ENCODE peak calls at places on chromosomes 6 and 20, in seven cellular contexts. One of them, this sample, is unnamed. For H3K4me1, the result is how much of the 10 kb centered on the place peaks cover.

GRCh38 chr20:49592120-49592519 is 24.2 kb upstream of the PTGIS start:
- DNase-seq in CD8-positive, alpha-beta memory T cell: no peak
- DNase-seq in adipocyte: no peak
- DNase-seq in gastrocnemius medialis: no peak
- DNase-seq in OCI-LY7: no peak
- DNase-seq in thyroid gland: no peak
- DNase-seq in uterus: no peak
- DNase-seq in this sample: no peak

GRCh38 chr20:59572515-59572914 is 31.8 kb upstream of the PHACTR3 start:
- DNase-seq in thyroid gland: no peak
- DNase-seq in uterus: no peak
- DNase-seq in OCI-LY7: no peak
- DNase-seq in adipocyte: no peak
- DNase-seq in CD8-positive, alpha-beta memory T cell: no peak
- DNase-seq in gastrocnemius medialis: no peak
- DNase-seq in this sample: no peak

GRCh38 chr6:142850653-142851434 is 94.1 kb downstream of the HIVEP2 start:
- DNase-seq in OCI-LY7: peak
- DNase-seq in uterus: no peak
- DNase-seq in thyroid gland: no peak
- DNase-seq in adipocyte: peak
- DNase-seq in gastrocnemius medialis: no peak
- DNase-seq in CD8-positive, alpha-beta memory T cell: peak
- DNase-seq in this sample: peak

GRCh38 chr6:138455746-138456392 is 43.4 kb downstream of the NHSL1 start:
- DNase-seq in thyroid gland: no peak
- DNase-seq in CD8-positive, alpha-beta memory T cell: peak
- DNase-seq in gastrocnemius medialis: no peak
- DNase-seq in uterus: no peak
- DNase-seq in OCI-LY7: peak
- DNase-seq in adipocyte: peak
- DNase-seq in this sample: peak

GRCh38 chr6:16748028-16748319 is 13.3 kb downstream of the ATXN1 start:
- DNase-seq in uterus: no peak
- DNase-seq in adipocyte: no peak
- DNase-seq in gastrocnemius medialis: no peak
- DNase-seq in OCI-LY7: no peak
- DNase-seq in CD8-positive, alpha-beta memory T cell: no peak
- DNase-seq in thyroid gland: no peak
- DNase-seq in this sample: no peak

GRCh38 chr20:59937150-59937549 is 3.0 kb downstream of the PPP1R3D start:
- DNase-seq in OCI-LY7: no peak
- DNase-seq in uterus: no peak
- DNase-seq in CD8-positive, alpha-beta memory T cell: no peak
- DNase-seq in adipocyte: peak
- DNase-seq in thyroid gland: no peak
- DNase-seq in gastrocnemius medialis: no peak
- DNase-seq in this sample: no peak

GRCh38 chr6:35341557-35341956 is 801 bp upstream of the PPARD start:
- DNase-seq in gastrocnemius medialis: no peak
- DNase-seq in adipocyte: no peak
- DNase-seq in uterus: no peak
- DNase-seq in OCI-LY7: no peak
- DNase-seq in thyroid gland: peak
- DNase-seq in CD8-positive, alpha-beta memory T cell: no peak
- DNase-seq in this sample: no peak

GRCh38 chr20:19875746-19876145 is 117.7 kb downstream of the RIN2 start:
- DNase-seq in gastrocnemius medialis: no peak
- DNase-seq in adipocyte: peak
- DNase-seq in CD8-positive, alpha-beta memory T cell: no peak
- DNase-seq in uterus: no peak
- DNase-seq in thyroid gland: peak
- DNase-seq in OCI-LY7: no peak
- DNase-seq in this sample: no peak

GRCh38 chr6:160519603-160520042 is 144.5 kb downstream of the LPA start:
- DNase-seq in gastrocnemius medialis: no peak
- DNase-seq in CD8-positive, alpha-beta memory T cell: no peak
- DNase-seq in thyroid gland: no peak
- DNase-seq in OCI-LY7: no peak
- DNase-seq in uterus: no peak
- DNase-seq in adipocyte: no peak
- DNase-seq in this sample: peak

GRCh38 chr6:26195924-26196845 is 109.0 kb downstream of the HFE start:
- DNase-seq in gastrocnemius medialis: no peak
- DNase-seq in CD8-positive, alpha-beta memory T cell: no peak
- DNase-seq in adipocyte: peak
- DNase-seq in OCI-LY7: peak
- DNase-seq in uterus: no peak
- DNase-seq in thyroid gland: peak
- DNase-seq in this sample: peak

GRCh38 chr20:5024103-5024502 is 22.8 kb upstream of the SLC23A2 start:
- DNase-seq in OCI-LY7: no peak
- DNase-seq in thyroid gland: no peak
- DNase-seq in gastrocnemius medialis: no peak
- DNase-seq in uterus: no peak
- DNase-seq in CD8-positive, alpha-beta memory T cell: no peak
- DNase-seq in adipocyte: peak
- DNase-seq in this sample: no peak

GRCh38 chr20:3483784-3484183 is 13.0 kb downstream of the ATRN start:
- DNase-seq in thyroid gland: no peak
- DNase-seq in OCI-LY7: no peak
- DNase-seq in uterus: no peak
- DNase-seq in gastrocnemius medialis: no peak
- DNase-seq in CD8-positive, alpha-beta memory T cell: no peak
- DNase-seq in adipocyte: peak
- DNase-seq in this sample: peak

GRCh38 chr20:32775240-32775991 is 13.2 kb downstream of the DNMT3B start:
- DNase-seq in gastrocnemius medialis: no peak
- DNase-seq in OCI-LY7: no peak
- DNase-seq in CD8-positive, alpha-beta memory T cell: no peak
- DNase-seq in adipocyte: no peak
- DNase-seq in uterus: no peak
- DNase-seq in thyroid gland: no peak
- DNase-seq in this sample: no peak

GRCh38 chr20:1779567-1779966 is 115.6 kb upstream of the SIRPA start:
- DNase-seq in uterus: no peak
- DNase-seq in gastrocnemius medialis: no peak
- DNase-seq in thyroid gland: no peak
- DNase-seq in adipocyte: no peak
- DNase-seq in OCI-LY7: no peak
- DNase-seq in CD8-positive, alpha-beta memory T cell: no peak
- DNase-seq in this sample: no peak

GRCh38 chr6:133977983-133978895 is 25.2 kb downstream of the TBPL1 start:
- DNase-seq in thyroid gland: no peak
- DNase-seq in OCI-LY7: no peak
- DNase-seq in adipocyte: peak
- DNase-seq in CD8-positive, alpha-beta memory T cell: no peak
- DNase-seq in uterus: peak
- DNase-seq in gastrocnemius medialis: no peak
- DNase-seq in this sample: peak

GRCh38 chr20:52432740-52433139 is 241.2 kb upstream of the ZFP64 start:
- DNase-seq in OCI-LY7: no peak
- DNase-seq in gastrocnemius medialis: no peak
- DNase-seq in thyroid gland: no peak
- DNase-seq in CD8-positive, alpha-beta memory T cell: no peak
- DNase-seq in uterus: no peak
- DNase-seq in adipocyte: peak
- DNase-seq in this sample: no peak

GRCh38 chr6:169858935-169859351 is 107.5 kb downstream of the ERMARD start:
- DNase-seq in adipocyte: no peak
- DNase-seq in CD8-positive, alpha-beta memory T cell: no peak
- DNase-seq in OCI-LY7: no peak
- DNase-seq in uterus: no peak
- DNase-seq in gastrocnemius medialis: no peak
- DNase-seq in thyroid gland: no peak
- DNase-seq in this sample: no peak

GRCh38 chr20:56630086-56630493 is 984 bp downstream of the TFAP2C start:
- DNase-seq in uterus: peak
- DNase-seq in CD8-positive, alpha-beta memory T cell: no peak
- DNase-seq in gastrocnemius medialis: no peak
- DNase-seq in OCI-LY7: no peak
- DNase-seq in adipocyte: peak
- DNase-seq in thyroid gland: peak
- DNase-seq in this sample: peak

GRCh38 chr20:3163099-3164042 is 3.7 kb upstream of the FASTKD5 start:
- DNase-seq in OCI-LY7: no peak
- DNase-seq in adipocyte: no peak
- DNase-seq in CD8-positive, alpha-beta memory T cell: no peak
- DNase-seq in thyroid gland: peak
- DNase-seq in gastrocnemius medialis: peak
- DNase-seq in uterus: no peak
- DNase-seq in this sample: no peak

GRCh38 chr6:155079985-155080452 is 84.9 kb downstream of the TIAM2 start:
- DNase-seq in gastrocnemius medialis: no peak
- DNase-seq in OCI-LY7: no peak
- DNase-seq in uterus: no peak
- DNase-seq in thyroid gland: no peak
- DNase-seq in adipocyte: no peak
- DNase-seq in CD8-positive, alpha-beta memory T cell: no peak
- DNase-seq in this sample: no peak

DNA sequence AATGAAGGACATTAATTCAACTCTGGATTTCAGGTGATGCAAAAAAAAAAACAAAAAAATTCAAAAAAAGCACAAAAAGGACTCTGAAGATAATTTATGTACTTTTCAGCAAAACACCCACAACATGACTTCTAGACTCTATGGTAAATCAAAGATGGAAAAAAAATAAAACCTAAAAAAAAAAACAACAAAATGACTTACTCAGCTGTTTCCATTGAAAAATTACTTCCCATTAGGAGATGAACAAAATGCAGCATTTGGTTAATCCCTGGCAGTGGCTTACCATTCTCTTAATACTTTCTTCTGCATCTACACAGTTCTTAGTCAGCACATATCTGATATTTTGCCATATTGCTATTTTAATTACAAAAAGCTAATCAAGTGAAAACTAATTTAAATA is 572.6 kb downstream of the PRKN start:
- DNase-seq in uterus: no peak
- DNase-seq in gastrocnemius medialis: no peak
- DNase-seq in adipocyte: no peak
- DNase-seq in OCI-LY7: no peak
- DNase-seq in thyroid gland: no peak
- DNase-seq in CD8-positive, alpha-beta memory T cell: no peak
- DNase-seq in this sample: no peak
- H3K4me1 ChIP-seq in uterus: under half
- H3K4me1 ChIP-seq in gastrocnemius medialis: under half
- H3K4me1 ChIP-seq in adipocyte: under half
- H3K4me1 ChIP-seq in OCI-LY7: under half
- H3K4me1 ChIP-seq in thyroid gland: under half
- H3K4me1 ChIP-seq in CD8-positive, alpha-beta memory T cell: under half
- H3K4me1 ChIP-seq in this sample: under half

GRCh38 chr20:10557685-10558084 is 116.1 kb downstream of the JAG1 start:
- DNase-seq in CD8-positive, alpha-beta memory T cell: no peak
- DNase-seq in thyroid gland: peak
- DNase-seq in gastrocnemius medialis: no peak
- DNase-seq in OCI-LY7: peak
- DNase-seq in uterus: no peak
- DNase-seq in adipocyte: no peak
- DNase-seq in this sample: no peak
- H3K4me1 ChIP-seq in CD8-positive, alpha-beta memory T cell: under half
- H3K4me1 ChIP-seq in thyroid gland: under half
- H3K4me1 ChIP-seq in gastrocnemius medialis: under half
- H3K4me1 ChIP-seq in OCI-LY7: under half
- H3K4me1 ChIP-seq in uterus: under half
- H3K4me1 ChIP-seq in adipocyte: under half
- H3K4me1 ChIP-seq in this sample: half or more

GRCh38 chr6:2081155-2082138 is 164.0 kb downstream of the GMDS start:
- DNase-seq in thyroid gland: no peak
- DNase-seq in gastrocnemius medialis: no peak
- DNase-seq in uterus: no peak
- DNase-seq in adipocyte: no peak
- DNase-seq in CD8-positive, alpha-beta memory T cell: no peak
- DNase-seq in OCI-LY7: no peak
- DNase-seq in this sample: no peak
- H3K4me1 ChIP-seq in thyroid gland: under half
- H3K4me1 ChIP-seq in gastrocnemius medialis: under half
- H3K4me1 ChIP-seq in uterus: under half
- H3K4me1 ChIP-seq in adipocyte: under half
- H3K4me1 ChIP-seq in CD8-positive, alpha-beta memory T cell: under half
- H3K4me1 ChIP-seq in OCI-LY7: under half
- H3K4me1 ChIP-seq in this sample: under half

GRCh38 chr6:163955131-163955530 is 540.6 kb downstream of the QKI start:
- DNase-seq in uterus: no peak
- DNase-seq in adipocyte: peak
- DNase-seq in thyroid gland: no peak
- DNase-seq in gastrocnemius medialis: no peak
- DNase-seq in CD8-positive, alpha-beta memory T cell: no peak
- DNase-seq in OCI-LY7: no peak
- DNase-seq in this sample: no peak
- H3K4me1 ChIP-seq in uterus: under half
- H3K4me1 ChIP-seq in adipocyte: under half
- H3K4me1 ChIP-seq in thyroid gland: under half
- H3K4me1 ChIP-seq in gastrocnemius medialis: under half
- H3K4me1 ChIP-seq in CD8-positive, alpha-beta memory T cell: under half
- H3K4me1 ChIP-seq in OCI-LY7: under half
- H3K4me1 ChIP-seq in this sample: under half

GRCh38 chr6:146183831-146184230 is 155.0 kb downstream of the GRM1 start:
- DNase-seq in uterus: no peak
- DNase-seq in gastrocnemius medialis: no peak
- DNase-seq in adipocyte: no peak
- DNase-seq in CD8-positive, alpha-beta memory T cell: no peak
- DNase-seq in thyroid gland: no peak
- DNase-seq in OCI-LY7: no peak
- DNase-seq in this sample: no peak

GRCh38 chr6:146189131-146189530 is 160.3 kb downstream of the GRM1 start:
- DNase-seq in thyroid gland: no peak
- DNase-seq in uterus: no peak
- DNase-seq in CD8-positive, alpha-beta memory T cell: no peak
- DNase-seq in gastrocnemius medialis: no peak
- DNase-seq in adipocyte: no peak
- DNase-seq in OCI-LY7: no peak
- DNase-seq in this sample: no peak

GRCh38 chr6:146190581-146190980 is 161.7 kb downstream of the GRM1 start:
- DNase-seq in CD8-positive, alpha-beta memory T cell: no peak
- DNase-seq in uterus: no peak
- DNase-seq in OCI-LY7: no peak
- DNase-seq in gastrocnemius medialis: no peak
- DNase-seq in adipocyte: no peak
- DNase-seq in thyroid gland: no peak
- DNase-seq in this sample: no peak

DNA sequence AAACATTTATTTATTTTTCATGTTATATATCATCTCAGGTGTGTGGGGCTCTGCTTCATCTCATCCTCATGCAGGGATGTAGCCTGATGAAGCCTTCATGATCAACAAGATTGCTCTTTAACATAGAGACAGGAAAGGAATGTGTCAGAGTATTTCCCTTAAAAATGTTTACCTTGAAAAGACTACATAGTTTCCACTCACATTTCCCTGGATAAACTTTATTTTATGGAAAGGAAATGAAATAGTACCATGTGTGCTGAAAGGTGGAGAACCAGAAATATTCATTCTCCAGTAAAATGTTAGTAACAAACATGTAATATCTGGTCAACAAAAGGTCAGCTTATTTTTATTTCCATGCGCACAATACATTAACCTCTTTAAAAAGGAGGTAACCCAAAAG is 155.8 kb downstream of the GRM1 start:
- DNase-seq in thyroid gland: no peak
- DNase-seq in uterus: no peak
- DNase-seq in CD8-positive, alpha-beta memory T cell: no peak
- DNase-seq in adipocyte: no peak
- DNase-seq in gastrocnemius medialis: no peak
- DNase-seq in OCI-LY7: no peak
- DNase-seq in this sample: no peak
- H3K4me1 ChIP-seq in thyroid gland: under half
- H3K4me1 ChIP-seq in uterus: under half
- H3K4me1 ChIP-seq in CD8-positive, alpha-beta memory T cell: under half
- H3K4me1 ChIP-seq in adipocyte: under half
- H3K4me1 ChIP-seq in gastrocnemius medialis: under half
- H3K4me1 ChIP-seq in OCI-LY7: under half
- H3K4me1 ChIP-seq in this sample: under half

This sample was measured in PC-3.